ENCODE peak calls at places on chromosomes 2 and 18, in five cellular contexts. Z is tibial nerve, I is right cardiac atrium, E is endothelial cell of umbilical vein, C is neuronal stem cell. N is an unnamed sample.

GRCh38 chr2:36663851-36664715 is 32.4 kb upstream of the VIT start:
- DNase-seq in Z (no peak), I (no peak), E (peak; percentile 82), C (peak; percentile 54), N (no peak)

GRCh38 chr2:149686677-149687427 is 99.3 kb upstream of the MMADHC start:
- DNase-seq in Z (no peak), I (no peak), E (no peak), C (no peak), N (no peak)

GRCh38 chr2:45432406-45432805 is 178.7 kb downstream of the SRBD1 start:
- DNase-seq in Z (no peak), I (no peak), E (no peak), C (no peak), N (no peak)

GRCh38 chr18:48767090-48767670 is 183.6 kb downstream of the SMAD7 start:
- DNase-seq in Z (no peak), I (peak; percentile 49), E (no peak), C (no peak), N (no peak)

GRCh38 chr2:208657468-208657867 is 250.9 kb downstream of the PTH2R start:
- DNase-seq in Z (no peak), I (no peak), E (no peak), C (no peak), N (no peak)

GRCh38 chr2:170937980-170938379 is 8.9 kb downstream of the GORASP2 start:
- DNase-seq in Z (no peak), I (no peak), E (no peak), C (no peak), N (no peak)

GRCh38 chr2:149857344-149857743 is 269.8 kb upstream of the MMADHC start:
- DNase-seq in Z (no peak), I (no peak), E (peak; percentile 45), C (no peak), N (no peak)

GRCh38 chr18:6055711-6056110 is 160.4 kb upstream of the TMEM200C start:
- DNase-seq in Z (no peak), I (no peak), E (peak; percentile 79), C (no peak), N (no peak)

GRCh38 chr2:217179854-217180253 is 320.0 kb upstream of the TNP1 start:
- DNase-seq in Z (no peak), I (no peak), E (no peak), C (no peak), N (no peak)

GRCh38 chr2:154133823-154134222 is 262.1 kb downstream of the GALNT13 start:
- DNase-seq in Z (no peak), I (peak; percentile 10), E (no peak), C (no peak), N (no peak)

GRCh38 chr18:34661464-34662087 is 48.5 kb upstream of the DTNA start:
- DNase-seq in Z (no peak), I (no peak), E (peak; percentile 62), C (peak; percentile 61), N (no peak)

GRCh38 chr2:3768960-3769765 is 65.8 kb downstream of the DCDC2C start:
- DNase-seq in Z (no peak), I (no peak), E (no peak), C (no peak), N (no peak)
- H3K27me3 ChIP-seq in Z (no peaks in the 10 kb centered on the region), I (no peaks in the 10 kb centered on the region), E (no peaks in the 10 kb centered on the region), C (no peaks in the 10 kb centered on the region), N (peaks cover 10% of the 10 kb centered on the region)

GRCh38 chr2:56182420-56182819 is 1.4 kb upstream of the CCDC85A start:
- DNase-seq in Z (no peak), I (no peak), E (no peak), C (peak; percentile 18), N (no peak)

GRCh38 chr2:56185101-56185581 is 1.4 kb downstream of the CCDC85A start:
- DNase-seq in Z (no peak), I (peak; percentile 40), E (no peak), C (peak; percentile 12), N (no peak)

GRCh38 chr2:56185582-56186046 is 1.8 kb downstream of the CCDC85A start:
- DNase-seq in Z (no peak), I (peak; percentile 64), E (peak; percentile 87), C (peak; percentile 40), N (peak; percentile 49)

GRCh38 chr2:56183643-56184499 is at the start of gene CCDC85A:
- DNase-seq in Z (peak; percentile 72), I (peak; percentile 86), E (peak; percentile 86), C (peak; percentile 89), N (peak; percentile 88)

DNA sequence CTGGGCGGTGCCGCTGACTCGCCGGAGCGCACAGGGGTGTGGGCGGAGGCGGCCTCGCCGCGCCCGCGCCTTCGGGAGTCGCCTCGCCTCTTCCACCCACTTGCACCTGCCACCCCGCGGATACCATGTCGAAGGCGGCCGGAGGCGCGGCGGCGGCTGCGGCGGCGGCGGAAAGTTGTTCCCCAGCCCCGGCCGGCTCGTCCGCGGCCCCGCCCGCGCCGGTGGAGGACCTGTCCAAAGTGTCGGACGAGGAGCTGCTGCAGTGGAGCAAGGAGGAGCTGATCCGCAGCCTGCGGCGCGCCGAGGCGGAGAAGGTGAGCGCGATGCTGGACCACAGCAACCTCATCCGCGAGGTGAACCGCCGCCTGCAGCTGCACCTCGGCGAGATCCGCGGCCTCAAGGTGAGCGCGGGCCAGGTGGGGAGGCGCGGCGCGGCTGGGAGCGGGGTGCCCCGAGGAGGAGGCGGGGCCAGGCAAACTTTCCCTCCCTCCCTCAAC is 758 bp downstream of the CCDC85A start:
- DNase-seq in Z (no peak), I (no peak), E (peak; percentile 46), C (peak; percentile 43), N (no peak)
- H3K4me3 ChIP-seq in Z (peak overlapping the region; percentile 43), I (peak overlapping the region; percentile 86), E (peak overlapping the region; percentile 50), C (no peak overlapping the region), N (peak overlapping the region; percentile 60)

GRCh38 chr2:179814050-179814449 is 47.4 kb downstream of the ZNF385B start:
- DNase-seq in Z (no peak), I (no peak), E (no peak), C (no peak), N (no peak)
- H3K27ac ChIP-seq in Z (no peak overlapping the region), I (no peak overlapping the region), E (no peak overlapping the region), C (no peak overlapping the region), N (no peak overlapping the region)

GRCh38 chr2:164841719-164842623 is at the start of gene COBLL1:
- DNase-seq in Z (peak; percentile 42), I (peak; percentile 68), E (peak; percentile 78), C (peak; percentile 79), N (peak; percentile 41)
- H3K27me3 ChIP-seq in Z (no peaks in the 10 kb centered on the region), I (no peaks in the 10 kb centered on the region), E (no peaks in the 10 kb centered on the region), C (no peaks in the 10 kb centered on the region), N (peaks cover 4% of the 10 kb centered on the region)

GRCh38 chr18:79507546-79508480 is 112.1 kb downstream of the NFATC1 start:
- DNase-seq in Z (peak; percentile 73), I (peak; percentile 87), E (peak; percentile 92), C (no peak), N (peak; percentile 83)

GRCh38 chr18:79508565-79509535 is 113.1 kb downstream of the NFATC1 start:
- DNase-seq in Z (peak; percentile 13), I (peak; percentile 16), E (no peak), C (no peak), N (peak; percentile 40)

GRCh38 chr18:79509536-79509930 is 113.8 kb downstream of the NFATC1 start:
- DNase-seq in Z (peak; percentile 3), I (no peak), E (no peak), C (no peak), N (no peak)

GRCh38 chr18:79506191-79507075 is 110.7 kb downstream of the NFATC1 start:
- DNase-seq in Z (peak; percentile 47), I (peak; percentile 71), E (no peak), C (no peak), N (peak; percentile 10)

DNA sequence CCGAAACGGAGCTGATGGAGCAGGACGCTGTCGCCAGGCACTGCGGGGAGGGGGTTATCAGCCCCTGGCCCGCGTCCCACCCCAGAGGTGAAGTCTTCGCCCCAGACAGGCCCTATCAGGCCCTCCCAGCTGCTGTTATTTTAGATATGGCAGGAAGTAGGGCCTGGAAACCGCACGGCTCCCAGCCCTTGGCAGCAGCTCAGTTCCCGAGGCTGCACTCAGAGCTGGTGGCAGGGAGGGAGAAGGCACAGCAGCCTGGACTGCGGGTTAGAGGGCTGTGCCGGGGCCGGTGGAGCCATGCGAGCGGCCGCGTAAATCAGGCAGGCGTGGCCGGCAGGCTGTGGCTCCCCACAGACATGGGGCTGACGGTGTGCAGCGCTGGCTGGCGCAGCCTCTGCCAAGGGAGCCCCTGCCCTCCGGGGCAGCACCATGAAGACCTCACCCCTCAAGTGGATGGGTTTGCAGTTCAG is 111.4 kb downstream of the NFATC1 start:
- DNase-seq in Z (peak; percentile 36), I (peak; percentile 90), E (peak; percentile 96), C (no peak), N (peak; percentile 44)
- H3K4me3 ChIP-seq in Z (peak overlapping the region; percentile 19), I (peak overlapping the region; percentile 1), E (no peak overlapping the region), C (no peak overlapping the region), N (peak overlapping the region; percentile 53)